ENCODE peak calls at places on chromosomes 4 and X, in four cellular contexts. B is glutamatergic neuron, O is T-helper 17 cell, J is stomach. T is an unnamed sample.
A peak's percentile ranks its signal among the peaks of the same experiment; 100 is the strongest.

GRCh38 chr4:182555997-182556418 is 312.8 kb downstream of the TENM3 start:
- DNase-seq in B (no peak), O (no peak), J (no peak), T (peak; percentile 92)

GRCh38 chr4:148023782-148024181 is 291.9 kb downstream of the ARHGAP10 start:
- DNase-seq in B (no peak), O (no peak), J (no peak), T (no peak)

GRCh38 chrX:11968470-11968869 is 169.8 kb upstream of the FRMPD4 start:
- DNase-seq in B (no peak), O (no peak), J (no peak), T (no peak)

GRCh38 chr4:132683957-132684356 is 465.1 kb upstream of the PCDH10 start:
- DNase-seq in B (no peak), O (no peak), J (no peak), T (no peak)

GRCh38 chr4:182560358-182560757 is 317.2 kb downstream of the TENM3 start:
- DNase-seq in B (no peak), O (no peak), J (no peak), T (peak; percentile 23)

GRCh38 chrX:70176938-70177533 is at the start of gene DGAT2L6:
- DNase-seq in B (no peak), O (no peak), J (no peak), T (peak; percentile 14)

GRCh38 chr4:101000496-101000895 is 346.8 kb downstream of the PPP3CA start:
- DNase-seq in B (no peak), O (no peak), J (no peak), T (peak; percentile 34)

GRCh38 chr4:119128125-119128524 is 7.5 kb upstream of the MYOZ2 start:
- DNase-seq in B (no peak), O (no peak), J (no peak), T (no peak)

GRCh38 chr4:36709986-36710385 is 428.6 kb downstream of the DTHD1 start:
- DNase-seq in B (peak; percentile 55), O (no peak), J (no peak), T (no peak)

GRCh38 chrX:74280759-74281158 is 23.2 kb upstream of the ZCCHC13 start:
- DNase-seq in B (no peak), O (no peak), J (no peak), T (no peak)

GRCh38 chrX:44748014-44748413 is 95.8 kb upstream of the DUSP21 start:
- DNase-seq in B (no peak), O (no peak), J (no peak), T (peak; percentile 40)

GRCh38 chr4:183469327-183469726 is 24.9 kb downstream of the CDKN2AIP start:
- DNase-seq in B (no peak), O (no peak), J (no peak), T (no peak)

GRCh38 chr4:82125170-82125862 is 248.5 kb downstream of the HNRNPD start:
- DNase-seq in B (peak; percentile 29), O (no peak), J (no peak), T (no peak)